ENCODE peak calls at places on chromosome 12, in ten cellular contexts. One of them, this sample, is unnamed.

GRCh38 chr12:65195387-65196055 is 26.1 kb downstream of the LEMD3 start:
- DNase-seq in A549: no peak
- DNase-seq in iPS DF 6.9: no peak
- DNase-seq in heart left ventricle: no peak
- DNase-seq in foreskin keratinocyte: no peak
- DNase-seq in left lung: no peak
- DNase-seq in transverse colon: no peak
- DNase-seq in astrocyte: no peak
- DNase-seq in GM23248: no peak
- DNase-seq in tibial artery: no peak
- DNase-seq in this sample: no peak

GRCh38 chr12:106986135-106986534 is 811 bp downstream of the MTERF2 start:
- DNase-seq in A549: no peak
- DNase-seq in iPS DF 6.9: no peak
- DNase-seq in heart left ventricle: no peak
- DNase-seq in foreskin keratinocyte: no peak
- DNase-seq in left lung: no peak
- DNase-seq in transverse colon: no peak
- DNase-seq in astrocyte: no peak
- DNase-seq in GM23248: no peak
- DNase-seq in tibial artery: no peak
- DNase-seq in this sample: no peak

GRCh38 chr12:115232455-115233156 is 548.6 kb upstream of the TBX3 start:
- DNase-seq in A549: no peak
- DNase-seq in iPS DF 6.9: no peak
- DNase-seq in heart left ventricle: no peak
- DNase-seq in foreskin keratinocyte: no peak
- DNase-seq in left lung: no peak
- DNase-seq in transverse colon: no peak
- DNase-seq in astrocyte: peak
- DNase-seq in GM23248: peak
- DNase-seq in tibial artery: no peak
- DNase-seq in this sample: no peak

GRCh38 chr12:4355843-4356327 is 23.6 kb downstream of the FGF23 start:
- DNase-seq in A549: no peak
- DNase-seq in iPS DF 6.9: peak
- DNase-seq in heart left ventricle: no peak
- DNase-seq in foreskin keratinocyte: peak
- DNase-seq in left lung: peak
- DNase-seq in transverse colon: peak
- DNase-seq in astrocyte: no peak
- DNase-seq in GM23248: peak
- DNase-seq in tibial artery: no peak
- DNase-seq in this sample: no peak

GRCh38 chr12:100128509-100128908 is 14.2 kb downstream of the BLTP3B start:
- DNase-seq in A549: peak
- DNase-seq in iPS DF 6.9: no peak
- DNase-seq in heart left ventricle: no peak
- DNase-seq in foreskin keratinocyte: peak
- DNase-seq in left lung: no peak
- DNase-seq in transverse colon: peak
- DNase-seq in astrocyte: peak
- DNase-seq in GM23248: peak
- DNase-seq in tibial artery: peak
- DNase-seq in this sample: no peak

GRCh38 chr12:57127101-57127709 is 1.1 kb upstream of the LRP1 start:
- DNase-seq in A549: peak
- DNase-seq in iPS DF 6.9: no peak
- DNase-seq in heart left ventricle: peak
- DNase-seq in foreskin keratinocyte: no peak
- DNase-seq in left lung: no peak
- DNase-seq in transverse colon: peak
- DNase-seq in astrocyte: no peak
- DNase-seq in GM23248: peak
- DNase-seq in tibial artery: peak
- DNase-seq in this sample: no peak

GRCh38 chr12:130627175-130627574 is 88.9 kb downstream of the RIMBP2 start:
- DNase-seq in A549: no peak
- DNase-seq in iPS DF 6.9: no peak
- DNase-seq in heart left ventricle: no peak
- DNase-seq in foreskin keratinocyte: no peak
- DNase-seq in left lung: no peak
- DNase-seq in transverse colon: no peak
- DNase-seq in astrocyte: no peak
- DNase-seq in GM23248: no peak
- DNase-seq in tibial artery: no peak
- DNase-seq in this sample: no peak

GRCh38 chr12:10190558-10191388 is 11.9 kb downstream of the TMEM52B start:
- DNase-seq in A549: peak
- DNase-seq in iPS DF 6.9: no peak
- DNase-seq in heart left ventricle: peak
- DNase-seq in foreskin keratinocyte: no peak
- DNase-seq in left lung: no peak
- DNase-seq in transverse colon: peak
- DNase-seq in astrocyte: peak
- DNase-seq in GM23248: peak
- DNase-seq in tibial artery: peak
- DNase-seq in this sample: no peak

GRCh38 chr12:57545809-57546437 is 1.1 kb downstream of the DCTN2 start:
- DNase-seq in A549: no peak
- DNase-seq in iPS DF 6.9: no peak
- DNase-seq in heart left ventricle: no peak
- DNase-seq in foreskin keratinocyte: peak
- DNase-seq in left lung: no peak
- DNase-seq in transverse colon: peak
- DNase-seq in astrocyte: peak
- DNase-seq in GM23248: no peak
- DNase-seq in tibial artery: no peak
- DNase-seq in this sample: peak

GRCh38 chr12:68505915-68506314 is 104.8 kb upstream of the RAP1B start:
- DNase-seq in A549: no peak
- DNase-seq in iPS DF 6.9: no peak
- DNase-seq in heart left ventricle: no peak
- DNase-seq in foreskin keratinocyte: no peak
- DNase-seq in left lung: no peak
- DNase-seq in transverse colon: no peak
- DNase-seq in astrocyte: no peak
- DNase-seq in GM23248: peak
- DNase-seq in tibial artery: no peak
- DNase-seq in this sample: no peak

GRCh38 chr12:97048421-97049035 is 141.5 kb downstream of the NEDD1 start:
- DNase-seq in A549: no peak
- DNase-seq in iPS DF 6.9: no peak
- DNase-seq in heart left ventricle: no peak
- DNase-seq in foreskin keratinocyte: no peak
- DNase-seq in left lung: no peak
- DNase-seq in transverse colon: no peak
- DNase-seq in astrocyte: no peak
- DNase-seq in GM23248: no peak
- DNase-seq in tibial artery: no peak
- DNase-seq in this sample: no peak

GRCh38 chr12:125685885-125686284 is 620.6 kb downstream of the AACS start:
- DNase-seq in A549: no peak
- DNase-seq in iPS DF 6.9: no peak
- DNase-seq in heart left ventricle: no peak
- DNase-seq in foreskin keratinocyte: no peak
- DNase-seq in left lung: no peak
- DNase-seq in transverse colon: no peak
- DNase-seq in astrocyte: no peak
- DNase-seq in GM23248: no peak
- DNase-seq in tibial artery: no peak
- DNase-seq in this sample: no peak

DNA sequence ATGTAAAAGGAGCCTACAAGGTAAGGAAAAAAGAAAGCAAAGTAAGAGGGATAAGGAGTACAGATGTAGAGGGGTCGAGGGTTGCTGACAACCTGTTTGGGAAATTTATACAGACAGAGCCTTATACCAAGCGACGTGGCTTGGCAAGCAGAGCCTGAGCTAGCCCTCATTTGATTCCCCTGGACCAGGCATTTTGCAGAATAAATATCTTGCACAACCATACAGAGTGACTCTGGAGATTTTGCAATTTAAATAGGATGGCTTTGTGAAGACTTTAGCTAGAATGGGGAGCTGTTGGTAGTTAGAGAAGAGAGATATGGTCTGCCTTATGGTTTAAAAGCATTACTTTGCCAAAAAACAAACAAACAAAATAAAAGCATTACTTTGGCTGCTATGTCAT is 11.1 kb upstream of the ANO6 start:
- DNase-seq in A549: no peak
- DNase-seq in iPS DF 6.9: no peak
- DNase-seq in heart left ventricle: no peak
- DNase-seq in foreskin keratinocyte: no peak
- DNase-seq in left lung: no peak
- DNase-seq in transverse colon: no peak
- DNase-seq in astrocyte: no peak
- DNase-seq in GM23248: no peak
- DNase-seq in tibial artery: no peak
- DNase-seq in this sample: no peak
- H3K27ac ChIP-seq in A549: no peak
- H3K27ac ChIP-seq in iPS DF 6.9: no peak
- H3K27ac ChIP-seq in heart left ventricle: no peak
- H3K27ac ChIP-seq in foreskin keratinocyte: no peak
- H3K27ac ChIP-seq in left lung: no peak
- H3K27ac ChIP-seq in transverse colon: no peak
- H3K27ac ChIP-seq in astrocyte: no peak
- H3K27ac ChIP-seq in GM23248: no peak
- H3K27ac ChIP-seq in tibial artery: no peak
- H3K27ac ChIP-seq in this sample: no peak

DNA sequence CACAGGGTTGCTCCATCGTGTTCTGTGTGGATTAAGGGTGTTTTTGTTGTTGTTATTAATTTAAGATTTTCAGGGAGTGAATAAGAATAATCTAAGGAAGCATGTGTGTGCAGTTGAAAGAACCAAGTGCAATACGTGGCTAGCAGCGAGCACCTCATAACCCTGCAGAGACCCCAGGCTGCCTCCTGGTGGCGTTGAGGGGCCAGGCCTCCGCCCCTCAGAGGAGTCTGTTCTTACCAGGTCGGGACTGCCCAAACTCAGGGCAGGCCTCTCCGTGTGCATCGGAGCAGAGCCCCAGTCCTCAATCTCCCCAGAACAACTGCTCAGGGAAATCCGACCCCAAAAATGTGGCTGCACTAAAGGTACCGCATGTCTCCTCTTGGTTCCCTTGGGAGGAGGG is 36.8 kb downstream of the IL31 start:
- DNase-seq in A549: no peak
- DNase-seq in iPS DF 6.9: no peak
- DNase-seq in heart left ventricle: no peak
- DNase-seq in foreskin keratinocyte: no peak
- DNase-seq in left lung: no peak
- DNase-seq in transverse colon: no peak
- DNase-seq in astrocyte: no peak
- DNase-seq in GM23248: no peak
- DNase-seq in tibial artery: no peak
- DNase-seq in this sample: no peak
- H3K27ac ChIP-seq in A549: no peak
- H3K27ac ChIP-seq in iPS DF 6.9: no peak
- H3K27ac ChIP-seq in heart left ventricle: no peak
- H3K27ac ChIP-seq in foreskin keratinocyte: no peak
- H3K27ac ChIP-seq in left lung: no peak
- H3K27ac ChIP-seq in transverse colon: no peak
- H3K27ac ChIP-seq in astrocyte: no peak
- H3K27ac ChIP-seq in GM23248: no peak
- H3K27ac ChIP-seq in tibial artery: no peak
- H3K27ac ChIP-seq in this sample: no peak

DNA sequence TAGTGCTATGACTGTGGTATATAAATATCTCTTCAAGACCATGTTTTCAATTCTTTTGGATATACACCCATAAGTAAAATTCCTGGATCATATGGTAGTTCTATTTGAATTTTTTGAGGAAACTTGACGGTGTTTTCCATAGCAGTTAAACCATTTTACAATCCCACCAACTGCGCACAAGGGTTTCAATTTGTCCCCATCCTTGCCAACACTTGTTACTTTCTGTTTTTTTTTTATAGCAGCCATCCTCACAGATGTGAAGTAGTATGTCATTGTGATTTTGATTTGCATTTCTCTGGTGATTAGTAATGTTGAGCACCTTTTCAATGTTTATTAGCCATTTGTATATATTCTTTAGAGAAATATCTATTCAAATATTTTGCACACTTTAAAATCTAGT is 14.5 kb upstream of the A2M start:
- DNase-seq in A549: no peak
- DNase-seq in iPS DF 6.9: no peak
- DNase-seq in heart left ventricle: no peak
- DNase-seq in foreskin keratinocyte: no peak
- DNase-seq in left lung: no peak
- DNase-seq in transverse colon: no peak
- DNase-seq in astrocyte: no peak
- DNase-seq in GM23248: no peak
- DNase-seq in tibial artery: no peak
- DNase-seq in this sample: no peak
- H3K27ac ChIP-seq in A549: no peak
- H3K27ac ChIP-seq in iPS DF 6.9: no peak
- H3K27ac ChIP-seq in heart left ventricle: no peak
- H3K27ac ChIP-seq in foreskin keratinocyte: no peak
- H3K27ac ChIP-seq in left lung: no peak
- H3K27ac ChIP-seq in transverse colon: no peak
- H3K27ac ChIP-seq in astrocyte: no peak
- H3K27ac ChIP-seq in GM23248: no peak
- H3K27ac ChIP-seq in tibial artery: no peak
- H3K27ac ChIP-seq in this sample: no peak

GRCh38 chr12:32854716-32855115 is 41.9 kb downstream of the PKP2 start:
- DNase-seq in A549: no peak
- DNase-seq in iPS DF 6.9: no peak
- DNase-seq in heart left ventricle: no peak
- DNase-seq in foreskin keratinocyte: no peak
- DNase-seq in left lung: no peak
- DNase-seq in transverse colon: no peak
- DNase-seq in astrocyte: no peak
- DNase-seq in GM23248: no peak
- DNase-seq in tibial artery: no peak
- DNase-seq in this sample: no peak
- H3K27ac ChIP-seq in A549: no peak
- H3K27ac ChIP-seq in iPS DF 6.9: no peak
- H3K27ac ChIP-seq in heart left ventricle: peak
- H3K27ac ChIP-seq in foreskin keratinocyte: no peak
- H3K27ac ChIP-seq in left lung: no peak
- H3K27ac ChIP-seq in transverse colon: no peak
- H3K27ac ChIP-seq in astrocyte: no peak
- H3K27ac ChIP-seq in GM23248: no peak
- H3K27ac ChIP-seq in tibial artery: no peak
- H3K27ac ChIP-seq in this sample: no peak

This sample was measured in epithelial cell of prostate.